ENCODE peak calls at places on chromosomes 12 and 14, in eight cellular contexts. M, H, R, L, G, C, P and B are unnamed samples.

GRCh38 chr12:13713746-13714400 is 267.5 kb downstream of the GRIN2B start:
- DNase-seq in M (no peak), H (no peak), G (no peak), L (no peak), P (no peak), C (no peak), R (no peak), B (no peak)

GRCh38 chr14:101442451-101442850 is 118.8 kb upstream of the DIO3 start:
- DNase-seq in L (no peak), C (no peak), R (no peak), M (no peak), P (no peak), G (no peak), H (peak; percentile 76), B (no peak)

GRCh38 chr12:90250766-90251165 is 542.1 kb upstream of the ATP2B1 start:
- DNase-seq in H (no peak), C (peak; percentile 18), G (no peak), R (no peak), M (no peak), P (no peak), L (no peak), B (no peak)

GRCh38 chr12:22082190-22082701 is 36.2 kb downstream of the CMAS start:
- DNase-seq in H (no peak), R (no peak), G (no peak), P (no peak), L (no peak), M (no peak), C (no peak), B (no peak)

GRCh38 chr14:105314287-105315185 is at the start of gene PACS2:
- DNase-seq in L (peak; percentile 87), C (peak; percentile 81), M (peak; percentile 78), P (peak; percentile 55), R (peak; percentile 78), G (peak; percentile 79), H (peak; percentile 83), B (peak; percentile 81)

GRCh38 chr14:38127356-38127755 is 80.3 kb upstream of the SSTR1 start:
- DNase-seq in L (no peak), C (no peak), H (no peak), R (no peak), M (no peak), P (no peak), G (no peak), B (no peak)

GRCh38 chr12:106981781-106982180 is 5.2 kb downstream of the MTERF2 start:
- DNase-seq in H (no peak), M (no peak), C (no peak), R (no peak), L (no peak), P (no peak), G (no peak), B (no peak)

GRCh38 chr14:51395361-51395849 is 155.4 kb downstream of the TMX1 start:
- DNase-seq in G (peak; percentile 97), H (no peak), L (no peak), C (peak; percentile 24), P (peak; percentile 5), R (no peak), M (peak; percentile 66), B (peak; percentile 83)

GRCh38 chr12:57845478-57846284 is 848 bp downstream of the CTDSP2 start:
- DNase-seq in P (peak; percentile 81), C (peak; percentile 84), H (peak; percentile 58), L (peak; percentile 93), G (no peak), M (peak; percentile 79), R (peak; percentile 82), B (peak; percentile 58)

GRCh38 chr12:53198470-53199110 is 8.5 kb downstream of the ITGB7 start:
- DNase-seq in C (no peak), P (no peak), G (no peak), R (no peak), L (no peak), M (no peak), H (no peak), B (no peak)

GRCh38 chr12:22414742-22415141 is 80.2 kb upstream of the ST8SIA1 start:
- DNase-seq in P (no peak), G (no peak), C (no peak), L (no peak), R (no peak), M (no peak), H (no peak), B (no peak)

GRCh38 chr14:52922656-52923055 is 28.2 kb downstream of the FERMT2 start:
- DNase-seq in G (no peak), P (no peak), H (no peak), M (no peak), L (no peak), R (no peak), C (no peak), B (peak; percentile 58)

GRCh38 chr12:1799068-1799881 is 21.1 kb upstream of the LRTM2 start:
- DNase-seq in C (no peak), H (no peak), L (peak; percentile 62), M (no peak), R (no peak), P (no peak), G (no peak), B (no peak)

GRCh38 chr14:77660754-77661153 is 44.3 kb upstream of the SPTLC2 start:
- DNase-seq in P (peak; percentile 63), H (no peak), M (no peak), C (no peak), L (no peak), R (no peak), G (no peak), B (no peak)

GRCh38 chr14:99225804-99226203 is 46.2 kb downstream of the BCL11B start:
- DNase-seq in C (no peak), M (no peak), R (no peak), P (no peak), H (no peak), L (no peak), G (no peak), B (no peak)

GRCh38 chr12:120066341-120066740 is 50.2 kb downstream of the RAB35 start:
- DNase-seq in R (no peak), H (no peak), M (no peak), P (no peak), G (no peak), C (no peak), L (no peak), B (no peak)

GRCh38 chr14:32414808-32415255 is 85.7 kb downstream of the AKAP6 start:
- DNase-seq in C (no peak), L (no peak), P (no peak), G (no peak), H (no peak), M (no peak), R (no peak), B (peak; percentile 24)

GRCh38 chr12:21296751-21297406 is 37.8 kb downstream of the SLCO1A2 start:
- DNase-seq in G (no peak), M (no peak), C (no peak), P (no peak), R (no peak), L (no peak), H (peak; percentile 1), B (peak; percentile 18)

GRCh38 chr12:112261559-112261958 is 120.7 kb downstream of the HECTD4 start:
- DNase-seq in P (no peak), H (no peak), C (no peak), M (peak; percentile 23), G (no peak), R (no peak), L (no peak), B (no peak)

GRCh38 chr12:51371295-51371953 is 19.8 kb downstream of the GALNT6 start:
- DNase-seq in G (peak; percentile 90), L (no peak), M (no peak), R (no peak), P (no peak), C (peak; percentile 70), H (no peak), B (peak; percentile 96)

GRCh38 chr12:12425616-12426015 is 68.7 kb downstream of the BORCS5 start:
- DNase-seq in C (no peak), G (peak; percentile 12), L (no peak), M (no peak), R (no peak), P (no peak), H (no peak), B (peak; percentile 56)

GRCh38 chr14:55535521-55536207 is 44.3 kb upstream of the KTN1 start:
- DNase-seq in R (no peak), P (no peak), G (no peak), C (no peak), L (no peak), M (no peak), H (no peak), B (no peak)

GRCh38 chr14:26765768-26766550 is 168.1 kb upstream of the NOVA1 start:
- DNase-seq in L (no peak), G (peak; percentile 71), R (no peak), M (no peak), P (no peak), C (peak; percentile 47), H (no peak), B (peak; percentile 90)